ENCODE peak calls at places on chromosome 6, in four cellular contexts. Z, K, T and D are unnamed samples.

GRCh38 chr6:130749402-130749801 is 77.8 kb upstream of the SMLR1 start:
- DNase-seq in K (no peak), Z (no peak), T (no peak), D (peak)

GRCh38 chr6:165573671-165574070 is 89.4 kb downstream of the PDE10A start:
- DNase-seq in T (no peak), K (no peak), Z (no peak), D (peak)

GRCh38 chr6:97626586-97627441 is 343.8 kb upstream of the MMS22L start:
- DNase-seq in Z (no peak), T (no peak), K (no peak), D (peak)

GRCh38 chr6:9593566-9593965 is 821.3 kb downstream of the TFAP2A start:
- DNase-seq in T (no peak), Z (no peak), K (no peak), D (peak)

GRCh38 chr6:170157567-170158218 is 133.2 kb downstream of the DLL1 start:
- DNase-seq in K (no peak), Z (no peak), T (no peak), D (no peak)

GRCh38 chr6:106739387-106739786 is 110.0 kb downstream of the QRSL1 start:
- DNase-seq in T (no peak), K (no peak), Z (peak), D (no peak)

GRCh38 chr6:125375841-125376240 is 74.1 kb upstream of the HDDC2 start:
- DNase-seq in Z (no peak), T (no peak), K (no peak), D (no peak)

GRCh38 chr6:66655420-66655819 is 948.4 kb upstream of the EYS start:
- DNase-seq in Z (no peak), T (no peak), K (no peak), D (no peak)

GRCh38 chr6:46130665-46131064 is 876 bp downstream of the ENPP4 start:
- DNase-seq in K (no peak), T (no peak), Z (no peak), D (no peak)

GRCh38 chr6:12288844-12289654 is 1.1 kb upstream of the EDN1 start:
- DNase-seq in K (peak), Z (peak), T (peak), D (peak)

GRCh38 chr6:29680904-29681303 is at the start of gene ZFP57:
- DNase-seq in Z (no peak), T (no peak), K (no peak), D (no peak)

GRCh38 chr6:148962854-148963515 is 216.2 kb downstream of the UST start:
- DNase-seq in K (no peak), Z (no peak), T (no peak), D (no peak)

GRCh38 chr6:25027221-25027916 is 91.6 kb upstream of the RIPOR2 start:
- DNase-seq in K (peak), Z (no peak), T (no peak), D (no peak)

GRCh38 chr6:15924893-15925292 is 204.0 kb upstream of the MYLIP start:
- DNase-seq in T (no peak), K (no peak), Z (no peak), D (no peak)

GRCh38 chr6:21067521-21067920 is 526.0 kb upstream of the SOX4 start:
- DNase-seq in T (no peak), K (no peak), Z (no peak), D (peak)

GRCh38 chr6:161443868-161444267 is 170.0 kb upstream of the AGPAT4 start:
- DNase-seq in Z (no peak), K (no peak), T (no peak), D (no peak)

GRCh38 chr6:158766621-158767435 is 52.3 kb downstream of the EZR start:
- DNase-seq in K (no peak), T (no peak), Z (no peak), D (no peak)

GRCh38 chr6:169864148-169865030 is 113.0 kb downstream of the ERMARD start:
- DNase-seq in T (no peak), K (no peak), Z (no peak), D (no peak)

GRCh38 chr6:46042355-46042999 is 26.8 kb upstream of the CLIC5 start:
- DNase-seq in Z (no peak), T (peak), K (peak), D (peak)

GRCh38 chr6:69624944-69625343 is 171.9 kb downstream of the LMBRD1 start:
- DNase-seq in T (no peak), K (no peak), Z (no peak), D (peak)

GRCh38 chr6:150140236-150140969 is 2.4 kb upstream of the PPP1R14C start:
- DNase-seq in Z (no peak), T (no peak), K (no peak), D (no peak)

GRCh38 chr6:73050706-73051105 is 174.6 kb downstream of the KHDC1L start:
- DNase-seq in K (no peak), T (no peak), Z (no peak), D (peak)

GRCh38 chr6:14224359-14225103 is 107.0 kb downstream of the CD83 start:
- DNase-seq in T (no peak), Z (no peak), K (no peak), D (no peak)

GRCh38 chr6:25629202-25629584 is 22.8 kb upstream of the SCGN start:
- DNase-seq in T (no peak), Z (no peak), K (no peak), D (no peak)

GRCh38 chr6:2848851-2849250 is 7.2 kb upstream of the SERPINB1 start:
- DNase-seq in T (no peak), K (peak), Z (no peak), D (no peak)

GRCh38 chr6:13004610-13005009 is 288.0 kb downstream of the PHACTR1 start:
- DNase-seq in K (no peak), Z (no peak), T (no peak), D (no peak)

GRCh38 chr6:15715060-15715459 is 52.2 kb upstream of the DTNBP1 start:
- DNase-seq in K (peak), T (no peak), Z (no peak), D (peak)

GRCh38 chr6:71394001-71394432 is 105.4 kb downstream of the OGFRL1 start:
- DNase-seq in Z (no peak), K (no peak), T (no peak), D (peak)